ENCODE peak calls at places on chromosomes 3 and 15, in ten cellular contexts. M is HFF-Myc, I is Kasumi-1, T is NCI-H1105 treated with DMSO at 0.1 percent for 48 hours, A is GM23248, B is EH, K is AG04450, X is GDM1, D is AG09309, U is glutamatergic neuron. V is an unnamed sample.

GRCh38 chr3:46881819-46882376 is 4.4 kb downstream of the PTH1R start:
- DNase-seq in M (no peak), I (no peak), T (no peak), A (peak; percentile 48), B (peak; percentile 41), K (no peak), X (no peak), D (no peak), U (peak; percentile 57), V (no peak)

GRCh38 chr3:57942366-57942765 is 65.9 kb upstream of the FLNB start:
- DNase-seq in M (no peak), I (no peak), T (no peak), A (no peak), B (no peak), K (no peak), X (no peak), D (no peak), U (no peak), V (no peak)

GRCh38 chr3:124034016-124034808 is 42.3 kb upstream of the ROPN1 start:
- DNase-seq in M (no peak), I (no peak), T (peak; percentile 48), A (peak; percentile 59), B (peak; percentile 31), K (no peak), X (no peak), D (no peak), U (peak; percentile 56), V (no peak)

GRCh38 chr3:98521897-98522537 is 685 bp downstream of the CLDND1 start:
- DNase-seq in M (peak; percentile 11), I (peak; percentile 50), T (peak; percentile 41), A (peak; percentile 93), B (peak; percentile 67), K (peak; percentile 18), X (peak; percentile 4), D (peak; percentile 23), U (peak; percentile 22), V (no peak)

GRCh38 chr3:117499189-117499870 is 789.8 kb downstream of the TUSC7 start:
- DNase-seq in M (no peak), I (no peak), T (no peak), A (no peak), B (no peak), K (no peak), X (no peak), D (no peak), U (no peak), V (no peak)

GRCh38 chr3:100954990-100955389 is 38.2 kb downstream of the ABI3BP start:
- DNase-seq in M (no peak), I (no peak), T (no peak), A (peak; percentile 96), B (peak; percentile 99), K (peak; percentile 71), X (no peak), D (peak; percentile 95), U (no peak), V (no peak)

GRCh38 chr3:169228522-169228921 is 435.0 kb downstream of the MECOM start:
- DNase-seq in M (no peak), I (no peak), T (no peak), A (peak; percentile 6), B (peak; percentile 10), K (no peak), X (no peak), D (no peak), U (no peak), V (no peak)

GRCh38 chr15:73081321-73081958 is 29.2 kb downstream of the NEO1 start:
- DNase-seq in M (peak; percentile 39), I (peak; percentile 67), T (peak; percentile 70), A (peak; percentile 77), B (peak; percentile 67), K (peak; percentile 26), X (no peak), D (peak; percentile 31), U (no peak), V (no peak)

GRCh38 chr3:149590691-149591441 is 67.0 kb downstream of the WWTR1 start:
- DNase-seq in M (no peak), I (no peak), T (no peak), A (no peak), B (no peak), K (no peak), X (no peak), D (no peak), U (no peak), V (no peak)

V was measured in SIG-M5.